ENCODE peak calls at places on chromosomes 5 and 9, in five cellular contexts. One of them, this sample, is unnamed. For H3K9me3, the result is how much of the 10 kb centered on the place peaks cover.

GRCh38 chr5:35988529-35988928 is 2.7 kb downstream of the UGT3A1 start:
- DNase-seq in tibial nerve: no peak
- DNase-seq in stomach: no peak
- DNase-seq in astrocyte: no peak
- DNase-seq in AG04450: no peak
- DNase-seq in this sample: no peak

GRCh38 chr9:128629852-128630545 is 26.6 kb downstream of the DYNC2I2 start:
- DNase-seq in tibial nerve: no peak
- DNase-seq in stomach: no peak
- DNase-seq in astrocyte: no peak
- DNase-seq in AG04450: no peak
- DNase-seq in this sample: no peak

GRCh38 chr5:4905674-4906528 is 234.2 kb upstream of the ADAMTS16 start:
- DNase-seq in tibial nerve: peak
- DNase-seq in stomach: no peak
- DNase-seq in astrocyte: peak
- DNase-seq in AG04450: no peak
- DNase-seq in this sample: peak

GRCh38 chr9:109499631-109500120 is 1.6 kb upstream of the PTPN3 start:
- DNase-seq in tibial nerve: no peak
- DNase-seq in stomach: peak
- DNase-seq in astrocyte: no peak
- DNase-seq in AG04450: no peak
- DNase-seq in this sample: peak

GRCh38 chr5:7348168-7348802 is 47.7 kb upstream of the ADCY2 start:
- DNase-seq in tibial nerve: no peak
- DNase-seq in stomach: no peak
- DNase-seq in astrocyte: no peak
- DNase-seq in AG04450: no peak
- DNase-seq in this sample: no peak

GRCh38 chr5:145938699-145939531 is 2.5 kb downstream of the SH3RF2 start:
- DNase-seq in tibial nerve: no peak
- DNase-seq in stomach: no peak
- DNase-seq in astrocyte: peak
- DNase-seq in AG04450: no peak
- DNase-seq in this sample: no peak

GRCh38 chr5:88889165-88890069 is 6.4 kb upstream of the MEF2C start:
- DNase-seq in tibial nerve: peak
- DNase-seq in stomach: no peak
- DNase-seq in astrocyte: peak
- DNase-seq in AG04450: no peak
- DNase-seq in this sample: peak

GRCh38 chr5:89313044-89313443 is 430.1 kb upstream of the MEF2C start:
- DNase-seq in tibial nerve: no peak
- DNase-seq in stomach: no peak
- DNase-seq in astrocyte: peak
- DNase-seq in AG04450: no peak
- DNase-seq in this sample: peak

GRCh38 chr9:20028849-20029231 is 240.0 kb upstream of the SLC24A2 start:
- DNase-seq in tibial nerve: no peak
- DNase-seq in stomach: no peak
- DNase-seq in astrocyte: peak
- DNase-seq in AG04450: no peak
- DNase-seq in this sample: no peak

GRCh38 chr9:138120072-138120471 is 242.5 kb downstream of the CACNA1B start:
- DNase-seq in tibial nerve: no peak
- DNase-seq in stomach: no peak
- DNase-seq in astrocyte: no peak
- DNase-seq in AG04450: no peak
- DNase-seq in this sample: no peak

GRCh38 chr9:14314929-14315753 is 1.2 kb upstream of the NFIB start:
- DNase-seq in tibial nerve: peak
- DNase-seq in stomach: peak
- DNase-seq in astrocyte: peak
- DNase-seq in AG04450: no peak
- DNase-seq in this sample: peak

GRCh38 chr5:81638471-81638870 is 112.4 kb downstream of the SSBP2 start:
- DNase-seq in tibial nerve: no peak
- DNase-seq in stomach: no peak
- DNase-seq in astrocyte: peak
- DNase-seq in AG04450: no peak
- DNase-seq in this sample: no peak

GRCh38 chr5:76807296-76807695 is 11.5 kb upstream of the F2RL1 start:
- DNase-seq in tibial nerve: no peak
- DNase-seq in stomach: no peak
- DNase-seq in astrocyte: peak
- DNase-seq in AG04450: no peak
- DNase-seq in this sample: no peak

DNA sequence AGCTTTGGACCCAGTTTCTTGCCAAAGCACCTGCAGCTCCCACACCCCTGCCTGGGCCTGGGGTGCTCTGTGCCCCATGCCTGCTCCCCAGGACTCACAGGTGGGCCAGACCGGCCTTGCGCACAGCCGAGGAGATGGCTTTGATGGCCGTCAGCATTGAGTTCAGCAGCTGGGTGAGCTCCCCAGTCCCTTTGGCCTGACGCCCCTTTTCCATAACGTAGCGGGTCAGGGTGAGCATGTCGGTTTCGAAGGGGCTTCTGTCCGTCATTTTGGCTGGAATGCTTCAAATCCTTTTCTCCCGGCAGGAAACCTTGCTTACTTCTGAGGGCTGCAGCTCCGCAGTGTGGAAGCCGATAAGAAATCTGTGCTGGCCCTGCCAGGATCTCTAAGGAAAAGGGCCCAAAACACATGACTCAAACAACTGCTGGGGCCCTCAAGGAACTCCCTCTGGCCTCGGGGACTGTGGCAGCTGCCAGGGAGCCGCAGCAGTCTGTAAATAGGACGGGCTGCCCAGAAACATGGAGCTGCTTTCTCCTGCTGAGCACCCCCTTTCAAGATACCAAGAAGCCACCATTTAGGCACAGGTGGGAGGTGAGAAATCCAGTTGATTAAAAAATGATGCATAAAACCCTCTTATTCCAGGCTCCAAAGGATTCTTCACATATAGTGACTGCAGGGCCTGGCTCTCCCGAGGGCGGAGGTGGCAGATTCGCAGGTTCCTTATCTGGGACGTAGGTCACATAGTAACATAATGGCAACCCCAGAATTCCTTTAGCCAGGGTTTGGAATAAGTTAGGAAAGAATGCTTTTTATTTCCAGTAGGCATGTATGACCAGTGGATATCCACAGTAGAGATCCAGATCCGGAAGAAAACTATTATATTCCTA is at the start of gene FBP2:
- DNase-seq in tibial nerve: no peak
- DNase-seq in stomach: peak
- DNase-seq in astrocyte: no peak
- DNase-seq in AG04450: no peak
- DNase-seq in this sample: no peak
- H3K4me3 ChIP-seq in tibial nerve: no peak
- H3K4me3 ChIP-seq in stomach: peak
- H3K4me3 ChIP-seq in astrocyte: no peak
- H3K4me3 ChIP-seq in AG04450: no peak
- H3K4me3 ChIP-seq in this sample: no peak

DNA sequence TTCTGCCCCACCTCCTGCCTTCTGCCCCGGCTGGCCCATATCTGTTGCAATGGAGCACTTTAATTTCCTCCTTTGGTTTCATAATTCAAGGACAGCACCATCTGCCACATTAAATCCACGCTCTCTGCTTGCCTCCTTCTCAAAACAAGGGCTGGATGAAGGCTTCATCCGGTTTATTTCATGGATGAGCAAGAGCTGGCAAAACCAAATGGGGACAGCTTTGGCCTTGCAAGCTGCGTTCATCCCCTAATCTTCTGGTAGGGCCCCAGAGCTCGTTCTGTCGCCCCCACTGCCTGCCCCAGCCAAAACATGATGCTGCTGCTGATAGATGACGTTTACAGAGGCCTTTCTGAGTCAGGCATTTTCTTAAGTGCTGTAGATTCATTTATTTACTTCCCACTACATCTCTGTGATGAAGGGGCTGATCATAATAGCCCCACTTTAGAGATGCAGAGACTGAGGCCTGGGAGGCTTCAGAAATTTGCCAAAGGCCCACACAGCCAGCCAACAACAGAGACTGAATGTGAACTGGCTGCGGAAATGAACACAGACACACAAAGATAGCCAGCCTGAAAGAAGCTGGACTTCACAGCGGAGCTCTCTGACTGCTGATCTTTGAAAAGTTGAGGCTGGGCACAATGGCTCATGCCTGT is 115.6 kb upstream of the CPEB4 start:
- DNase-seq in tibial nerve: no peak
- DNase-seq in stomach: no peak
- DNase-seq in astrocyte: no peak
- DNase-seq in AG04450: peak
- DNase-seq in this sample: no peak
- H3K9me3 ChIP-seq in tibial nerve: under half
- H3K9me3 ChIP-seq in stomach: under half
- H3K9me3 ChIP-seq in astrocyte: under half
- H3K9me3 ChIP-seq in AG04450: under half
- H3K9me3 ChIP-seq in this sample: under half

DNA sequence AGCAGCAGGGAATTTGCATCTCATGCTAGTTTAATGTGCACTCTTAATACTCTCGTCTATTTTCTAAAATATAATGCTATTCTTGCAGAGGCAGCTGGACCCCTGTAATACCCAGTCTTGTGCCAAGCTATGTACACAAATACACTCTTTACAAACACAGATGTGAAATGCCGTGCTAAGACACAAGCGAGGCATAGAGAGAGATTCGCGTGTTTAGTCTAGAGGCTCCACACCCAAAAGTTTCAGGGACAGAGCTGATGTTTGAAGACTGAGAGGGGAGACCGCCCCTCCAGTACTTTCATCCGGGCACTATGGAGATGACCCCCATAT is 1.2 kb downstream of the DPYSL3 start:
- DNase-seq in tibial nerve: no peak
- DNase-seq in stomach: no peak
- DNase-seq in astrocyte: no peak
- DNase-seq in AG04450: no peak
- DNase-seq in this sample: no peak
- H3K4me3 ChIP-seq in tibial nerve: peak
- H3K4me3 ChIP-seq in stomach: peak
- H3K4me3 ChIP-seq in astrocyte: peak
- H3K4me3 ChIP-seq in AG04450: peak
- H3K4me3 ChIP-seq in this sample: peak

GRCh38 chr9:114960276-114960675 is 29.9 kb upstream of the TNFSF8 start:
- DNase-seq in tibial nerve: no peak
- DNase-seq in stomach: no peak
- DNase-seq in astrocyte: no peak
- DNase-seq in AG04450: no peak
- DNase-seq in this sample: no peak
- H3K9me3 ChIP-seq in tibial nerve: under half
- H3K9me3 ChIP-seq in stomach: under half
- H3K9me3 ChIP-seq in astrocyte: under half
- H3K9me3 ChIP-seq in AG04450: under half
- H3K9me3 ChIP-seq in this sample: under half